ENCODE peak calls at places on chromosomes 13 and 19, in six cellular contexts. U is colonic mucosa, A is astrocyte of the spinal cord, V is choroid plexus epithelial cell, E is fibroblast of pulmonary artery, O is lower leg skin. D is an unnamed sample.

GRCh38 chr19:29772696-29773095 is 39.1 kb upstream of the CCNE1 start:
- DNase-seq in U (no peak), A (no peak), V (no peak), E (no peak), O (no peak), D (no peak)

GRCh38 chr13:113927661-113928581 is 46.0 kb downstream of the C13orf46 start:
- DNase-seq in U (no peak), A (peak; percentile 89), V (peak; percentile 89), E (peak; percentile 87), O (peak; percentile 94), D (peak; percentile 45)

GRCh38 chr19:18504886-18505610 is 16.8 kb downstream of the ELL start:
- DNase-seq in U (peak; percentile 59), A (no peak), V (no peak), E (no peak), O (no peak), D (no peak)

GRCh38 chr19:36225219-36225892 is 10.4 kb downstream of the ZNF146 start:
- DNase-seq in U (no peak), A (peak; percentile 59), V (peak; percentile 61), E (peak; percentile 58), O (no peak), D (no peak)

GRCh38 chr13:49608932-49609331 is 19.4 kb upstream of the ARL11 start:
- DNase-seq in U (no peak), A (no peak), V (no peak), E (no peak), O (no peak), D (no peak)

GRCh38 chr19:511101-511841 is 4.0 kb downstream of the TPGS1 start:
- DNase-seq in U (peak; percentile 88), A (peak; percentile 62), V (peak; percentile 73), E (peak; percentile 72), O (no peak), D (no peak)

GRCh38 chr19:44748426-44749254 is at the start of gene BCL3:
- DNase-seq in U (peak; percentile 83), A (no peak), V (no peak), E (peak; percentile 80), O (peak; percentile 93), D (peak; percentile 45)

GRCh38 chr19:6744381-6745288 is 5.2 kb downstream of the TRIP10 start:
- DNase-seq in U (peak; percentile 94), A (peak; percentile 79), V (peak; percentile 88), E (peak; percentile 92), O (peak; percentile 96), D (peak; percentile 78)

GRCh38 chr13:103210348-103210747 is 144.1 kb upstream of the SLC10A2 start:
- DNase-seq in U (no peak), A (no peak), V (no peak), E (no peak), O (no peak), D (no peak)

GRCh38 chr19:5193192-5193591 is 147.4 kb downstream of the PTPRS start:
- DNase-seq in U (no peak), A (no peak), V (no peak), E (no peak), O (no peak), D (no peak)

GRCh38 chr13:35936579-35936978 is 194.6 kb downstream of the DCLK1 start:
- DNase-seq in U (no peak), A (no peak), V (no peak), E (no peak), O (no peak), D (no peak)

GRCh38 chr13:85430216-85430615 is 369.0 kb downstream of the SLITRK6 start:
- DNase-seq in U (no peak), A (no peak), V (no peak), E (no peak), O (no peak), D (no peak)

GRCh38 chr13:94128430-94128829 is 351.1 kb downstream of the DCT start:
- DNase-seq in U (peak; percentile 19), A (no peak), V (no peak), E (peak; percentile 6), O (no peak), D (no peak)

GRCh38 chr13:66835040-66835628 is 395.0 kb downstream of the PCDH9 start:
- DNase-seq in U (peak; percentile 34), A (peak; percentile 67), V (peak; percentile 82), E (peak; percentile 66), O (peak; percentile 85), D (peak; percentile 71)

GRCh38 chr13:22173605-22174004 is 502.7 kb downstream of the FGF9 start:
- DNase-seq in U (no peak), A (peak; percentile 35), V (peak; percentile 4), E (no peak), O (no peak), D (no peak)

GRCh38 chr19:52190679-52191293 is 934 bp downstream of the PPP2R1A start:
- DNase-seq in U (peak; percentile 48), A (no peak), V (peak; percentile 68), E (peak; percentile 45), O (peak; percentile 91), D (no peak)

GRCh38 chr19:45779231-45780145 is 2.8 kb downstream of the DMPK start:
- DNase-seq in U (peak; percentile 98), A (peak; percentile 47), V (peak; percentile 52), E (peak; percentile 43), O (peak; percentile 97), D (peak; percentile 76)

GRCh38 chr19:10417598-10418280 is 2.6 kb upstream of the PDE4A start:
- DNase-seq in U (no peak), A (no peak), V (peak; percentile 38), E (no peak), O (no peak), D (no peak)

GRCh38 chr19:11242864-11243797 is 3.7 kb downstream of the ANGPTL8 start:
- DNase-seq in U (peak; percentile 96), A (peak; percentile 67), V (peak; percentile 89), E (peak; percentile 80), O (peak; percentile 98), D (peak; percentile 80)

GRCh38 chr13:113666951-113667701 is at the start of gene GRK1:
- DNase-seq in U (no peak), A (no peak), V (no peak), E (no peak), O (peak; percentile 81), D (peak; percentile 36)

GRCh38 chr13:57408312-57408711 is 223.2 kb upstream of the PCDH17 start:
- DNase-seq in U (no peak), A (no peak), V (no peak), E (no peak), O (no peak), D (no peak)

GRCh38 chr13:101297794-101298193 is 118.5 kb downstream of the NALCN start:
- DNase-seq in U (no peak), A (no peak), V (no peak), E (no peak), O (no peak), D (no peak)

GRCh38 chr13:72218966-72219365 is 352.0 kb upstream of the DACH1 start:
- DNase-seq in U (no peak), A (no peak), V (no peak), E (no peak), O (no peak), D (no peak)

GRCh38 chr13:73056054-73056962 is 2.5 kb upstream of the KLF5 start:
- DNase-seq in U (no peak), A (peak; percentile 82), V (peak; percentile 84), E (peak; percentile 88), O (no peak), D (no peak)

GRCh38 chr13:50950808-50951207 is 41.2 kb downstream of the RNASEH2B start:
- DNase-seq in U (no peak), A (no peak), V (no peak), E (peak; percentile 3), O (no peak), D (no peak)

GRCh38 chr13:98651716-98652115 is 74.8 kb upstream of the STK24 start:
- DNase-seq in U (no peak), A (no peak), V (no peak), E (no peak), O (peak; percentile 56), D (no peak)

GRCh38 chr13:33761744-33762143 is 56.2 kb upstream of the RFC3 start:
- DNase-seq in U (no peak), A (peak; percentile 52), V (peak; percentile 61), E (no peak), O (no peak), D (no peak)
- TF ChIP-seq CTCF in U (no peak), A (peak; percentile 28), V (peak; percentile 56), E (peak; percentile 4), O (no peak), D (no peak)

GRCh38 chr19:32104465-32105235 is 240.8 kb upstream of the ZNF507 start:
- DNase-seq in U (no peak), A (peak; percentile 5), V (no peak), E (no peak), O (no peak), D (no peak)
- TF ChIP-seq CTCF in U (no peak), A (no peak), V (no peak), E (no peak), O (no peak), D (no peak)

GRCh38 chr19:15250635-15250993 is 18.4 kb upstream of the EPHX3 start:
- DNase-seq in U (no peak), A (no peak), V (no peak), E (no peak), O (no peak), D (no peak)

GRCh38 chr19:15248106-15248505 is 15.9 kb upstream of the EPHX3 start:
- DNase-seq in U (no peak), A (peak; percentile 16), V (no peak), E (no peak), O (no peak), D (no peak)

GRCh38 chr19:15249912-15250634 is 17.8 kb upstream of the EPHX3 start:
- DNase-seq in U (peak; percentile 42), A (peak; percentile 92), V (peak; percentile 95), E (peak; percentile 95), O (no peak), D (no peak)

GRCh38 chr19:15248648-15249559 is 16.7 kb upstream of the EPHX3 start:
- DNase-seq in U (peak; percentile 72), A (peak; percentile 94), V (peak; percentile 92), E (peak; percentile 91), O (peak; percentile 94), D (no peak)

GRCh38 chr19:15249560-15249874 is 17.3 kb upstream of the EPHX3 start:
- DNase-seq in U (no peak), A (no peak), V (no peak), E (no peak), O (no peak), D (no peak)
- TF ChIP-seq CTCF in U (no peak), A (peak; percentile 5), V (peak; percentile 0), E (no peak), O (no peak), D (no peak)

GRCh38 chr19:33705090-33705847 is 83.5 kb downstream of the CHST8 start:
- DNase-seq in U (no peak), A (no peak), V (no peak), E (no peak), O (no peak), D (no peak)
- TF ChIP-seq CTCF in U (no peak), A (no peak), V (no peak), E (no peak), O (no peak), D (no peak)

DNA sequence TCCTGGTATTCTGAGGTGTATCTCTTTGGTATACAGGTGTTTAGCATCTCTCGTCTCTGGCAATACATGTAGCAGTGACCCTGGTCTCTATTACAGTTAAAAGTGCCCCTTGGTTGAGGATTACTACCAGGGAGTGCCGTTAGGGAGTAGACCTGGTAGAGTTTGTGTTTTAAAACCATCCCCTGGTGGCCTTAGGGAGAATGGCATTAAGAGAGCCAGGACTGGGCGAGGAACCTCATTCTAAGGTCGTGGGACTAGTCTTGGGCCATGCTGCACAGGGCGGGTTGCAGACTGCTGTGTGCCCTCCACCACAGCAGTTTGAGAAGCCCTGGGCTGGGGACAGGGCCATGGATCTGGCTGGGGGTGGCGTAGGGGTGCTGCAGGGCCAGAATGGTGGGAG is 35.0 kb downstream of the B3GLCT start:
- DNase-seq in U (no peak), A (no peak), V (peak; percentile 41), E (peak; percentile 29), O (no peak), D (no peak)
- TF ChIP-seq CTCF in U (no peak), A (peak; percentile 52), V (peak; percentile 62), E (peak; percentile 48), O (no peak), D (peak; percentile 35)